ENCODE peak calls at places on chromosome X, in six cellular contexts. I, R, B, M, S and Z are unnamed samples.

GRCh38 chrX:140762061-140762460 is 52.5 kb downstream of the LINC00632 start:
- DNase-seq in I (peak; percentile 43), R (peak; percentile 63), B (no peak), M (no peak), S (peak; percentile 79), Z (peak; percentile 78)

GRCh38 chrX:17525762-17526555 is 151.0 kb downstream of the NHS start:
- DNase-seq in I (no peak), R (no peak), B (no peak), M (no peak), S (peak; percentile 65), Z (no peak)

GRCh38 chrX:112901821-112902732 is 61.4 kb upstream of the AMOT start:
- DNase-seq in I (no peak), R (no peak), B (no peak), M (no peak), S (no peak), Z (no peak)

GRCh38 chrX:10457092-10457491 is 163.3 kb downstream of the MID1 start:
- DNase-seq in I (no peak), R (no peak), B (no peak), M (no peak), S (peak; percentile 47), Z (no peak)

GRCh38 chrX:154317391-154318000 is 21.9 kb downstream of the TKTL1 start:
- DNase-seq in I (peak; percentile 9), R (no peak), B (no peak), M (no peak), S (peak; percentile 46), Z (peak; percentile 31)

GRCh38 chrX:152845618-152846240 is 14.9 kb downstream of the NSDHL start:
- DNase-seq in I (no peak), R (no peak), B (no peak), M (no peak), S (no peak), Z (no peak)

GRCh38 chrX:45774961-45775360 is 574.3 kb upstream of the DIPK2B start:
- DNase-seq in I (no peak), R (no peak), B (peak; percentile 41), M (no peak), S (peak; percentile 85), Z (peak; percentile 85)

GRCh38 chrX:15349046-15349445 is 13.7 kb upstream of the PIGA start:
- DNase-seq in I (peak; percentile 26), R (peak; percentile 67), B (no peak), M (no peak), S (peak; percentile 89), Z (peak; percentile 75)

GRCh38 chrX:72245461-72246089 is 6.7 kb upstream of the ERCC6L start:
- DNase-seq in I (peak; percentile 24), R (peak; percentile 79), B (peak; percentile 57), M (no peak), S (peak; percentile 67), Z (peak; percentile 77)

GRCh38 chrX:31334997-31335396 is 263.2 kb upstream of the FTHL17 start:
- DNase-seq in I (no peak), R (no peak), B (no peak), M (no peak), S (no peak), Z (no peak)

GRCh38 chrX:101206471-101206870 is 13.1 kb upstream of the DRP2 start:
- DNase-seq in I (no peak), R (no peak), B (no peak), M (no peak), S (peak; percentile 55), Z (peak; percentile 49)

GRCh38 chrX:34810364-34810763 is 132.2 kb upstream of the FAM47B start:
- DNase-seq in I (no peak), R (no peak), B (no peak), M (no peak), S (peak; percentile 37), Z (peak; percentile 28)

GRCh38 chrX:48794993-48795501 is 6.8 kb upstream of the HDAC6 start:
- DNase-seq in I (no peak), R (peak; percentile 88), B (no peak), M (no peak), S (peak; percentile 64), Z (peak; percentile 56)

GRCh38 chrX:66035667-66036066 is 4.2 kb downstream of the VSIG4 start:
- DNase-seq in I (no peak), R (no peak), B (no peak), M (no peak), S (no peak), Z (no peak)

GRCh38 chrX:155231163-155231562 is 14.9 kb downstream of the VBP1 start:
- DNase-seq in I (no peak), R (no peak), B (no peak), M (no peak), S (no peak), Z (no peak)

GRCh38 chrX:108614616-108615015 is 121.7 kb downstream of the IRS4 start:
- DNase-seq in I (no peak), R (no peak), B (no peak), M (no peak), S (peak; percentile 2), Z (peak; percentile 1)

GRCh38 chrX:30930143-30930542 is 41.1 kb upstream of the TAB3 start:
- DNase-seq in I (no peak), R (no peak), B (no peak), M (no peak), S (no peak), Z (no peak)

GRCh38 chrX:37371578-37371981 is 22.4 kb downstream of the PRRG1 start:
- DNase-seq in I (no peak), R (no peak), B (peak; percentile 43), M (peak; percentile 8), S (no peak), Z (no peak)

GRCh38 chrX:16444353-16444752 is 205.6 kb upstream of the S100G start:
- DNase-seq in I (no peak), R (no peak), B (no peak), M (no peak), S (peak; percentile 56), Z (peak; percentile 90)

GRCh38 chrX:39921838-39922237 is 175.9 kb downstream of the BCOR start:
- DNase-seq in I (no peak), R (no peak), B (no peak), M (no peak), S (no peak), Z (no peak)

GRCh38 chrX:134875679-134876078 is 115.1 kb upstream of the SMIM10 start:
- DNase-seq in I (no peak), R (no peak), B (no peak), M (no peak), S (no peak), Z (no peak)

GRCh38 chrX:48165246-48165645 is 31.3 kb downstream of the SSX5 start:
- DNase-seq in I (no peak), R (no peak), B (no peak), M (no peak), S (no peak), Z (peak; percentile 48)

GRCh38 chrX:13153796-13154195 is 109.4 kb upstream of the FAM9C start:
- DNase-seq in I (no peak), R (no peak), B (no peak), M (no peak), S (peak; percentile 69), Z (no peak)

GRCh38 chrX:107739541-107739940 is 36.0 kb downstream of the TSC22D3 start:
- DNase-seq in I (no peak), R (no peak), B (no peak), M (no peak), S (no peak), Z (no peak)

GRCh38 chrX:155022587-155022986 is at the start of gene F8:
- DNase-seq in I (no peak), R (no peak), B (no peak), M (no peak), S (no peak), Z (no peak)

GRCh38 chrX:109049903-109050302 is 313.5 kb upstream of the IRS4 start:
- DNase-seq in I (no peak), R (peak; percentile 37), B (no peak), M (no peak), S (no peak), Z (peak; percentile 9)

GRCh38 chrX:12339921-12340320 is 201.6 kb downstream of the FRMPD4 start:
- DNase-seq in I (no peak), R (no peak), B (no peak), M (no peak), S (no peak), Z (no peak)

GRCh38 chrX:124406294-124407013 is 60.1 kb downstream of the SH2D1A start:
- DNase-seq in I (peak; percentile 62), R (peak; percentile 54), B (no peak), M (peak; percentile 8), S (peak; percentile 59), Z (peak; percentile 87)

GRCh38 chrX:21932277-21932996 is 8.1 kb upstream of the SMS start:
- DNase-seq in I (no peak), R (no peak), B (no peak), M (no peak), S (peak; percentile 94), Z (peak; percentile 91)

GRCh38 chrX:77451041-77451440 is 3.9 kb downstream of the FGF16 start:
- DNase-seq in I (no peak), R (no peak), B (no peak), M (no peak), S (peak; percentile 79), Z (peak; percentile 11)

GRCh38 chrX:109268340-109268739 is 213.5 kb downstream of the GUCY2F start:
- DNase-seq in I (no peak), R (peak; percentile 83), B (no peak), M (no peak), S (no peak), Z (peak; percentile 52)